ENCODE peak calls at places on chromosomes 11 and 22, in eight cellular contexts. F, D, R, T, K, X, U and O are unnamed samples.

GRCh38 chr11:43503417-43503816 is 144.7 kb downstream of the TTC17 start:
- DNase-seq in R (no peak), F (no peak), X (no peak), T (no peak), D (no peak), U (no peak), K (no peak), O (no peak)

GRCh38 chr22:25903294-25903693 is 161.3 kb downstream of the MYO18B start:
- DNase-seq in T (no peak), F (no peak), R (peak), X (peak), D (peak), U (no peak), K (peak), O (no peak)

GRCh38 chr11:112877561-112877960 is 83.7 kb upstream of the NCAM1 start:
- DNase-seq in U (no peak), F (no peak), R (peak), K (no peak), T (no peak), X (no peak), D (no peak), O (no peak)

GRCh38 chr22:37904572-37905533 is 1.2 kb upstream of the MICALL1 start:
- DNase-seq in F (peak), D (peak), R (peak), X (peak), T (no peak), K (no peak), U (peak), O (no peak)

GRCh38 chr11:113173023-113173594 is 141.3 kb upstream of the TTC12 start:
- DNase-seq in F (no peak), K (no peak), R (peak), T (no peak), X (no peak), D (no peak), U (no peak), O (peak)

GRCh38 chr11:89487016-89487415 is 4.2 kb downstream of the NOX4 start:
- DNase-seq in X (no peak), D (no peak), K (no peak), F (peak), U (no peak), T (no peak), R (no peak), O (no peak)

GRCh38 chr11:68664141-68664540 is 20.2 kb upstream of the GAL start:
- DNase-seq in R (no peak), U (no peak), T (no peak), K (no peak), X (no peak), F (no peak), D (no peak), O (no peak)

GRCh38 chr11:15108592-15109130 is 6.1 kb upstream of the INSC start:
- DNase-seq in D (no peak), F (no peak), T (no peak), U (no peak), X (no peak), R (no peak), K (no peak), O (no peak)

GRCh38 chr11:66317322-66317765 is 500 bp upstream of the CD248 start:
- DNase-seq in U (peak), R (peak), D (no peak), F (peak), X (no peak), K (no peak), T (no peak), O (no peak)

GRCh38 chr11:113877673-113878060 is 2.3 kb upstream of the USP28 start:
- DNase-seq in T (no peak), K (no peak), X (no peak), F (peak), R (no peak), U (no peak), D (no peak), O (no peak)

GRCh38 chr22:29664731-29665130 is 55.1 kb upstream of the CABP7 start:
- DNase-seq in T (no peak), F (no peak), X (no peak), R (no peak), U (no peak), D (no peak), K (no peak), O (no peak)

GRCh38 chr11:47104337-47104950 is 72.2 kb downstream of the ARFGAP2 start:
- DNase-seq in D (no peak), X (no peak), R (no peak), U (no peak), F (no peak), K (peak), T (no peak), O (no peak)

GRCh38 chr22:29388759-29389090 is 355 bp upstream of the AP1B1 start:
- DNase-seq in F (no peak), T (no peak), D (no peak), K (no peak), X (no peak), U (no peak), R (no peak), O (no peak)

GRCh38 chr22:21860640-21861039 is 6.8 kb downstream of the MAPK1 start:
- DNase-seq in U (no peak), R (no peak), X (no peak), D (peak), T (no peak), F (no peak), K (no peak), O (no peak)

GRCh38 chr11:88553204-88553603 is 215.7 kb upstream of the CTSC start:
- DNase-seq in R (no peak), D (no peak), F (no peak), K (no peak), U (no peak), X (no peak), T (no peak), O (no peak)

GRCh38 chr11:130781906-130782305 is 134.4 kb downstream of the SNX19 start:
- DNase-seq in R (no peak), F (peak), X (no peak), K (no peak), U (no peak), T (no peak), D (no peak), O (no peak)

GRCh38 chr11:116534270-116534975 is 238.4 kb downstream of the BUD13 start:
- DNase-seq in X (no peak), T (no peak), F (no peak), D (no peak), R (no peak), K (no peak), U (no peak), O (no peak)

GRCh38 chr11:86138958-86139357 is 70.1 kb upstream of the PICALM start:
- DNase-seq in K (no peak), T (peak), R (no peak), F (no peak), X (no peak), U (no peak), D (no peak), O (no peak)

GRCh38 chr11:9535189-9535781 is 38.2 kb upstream of the WEE1 start:
- DNase-seq in F (peak), U (peak), T (peak), R (peak), D (peak), X (peak), K (peak), O (no peak)
- TF ChIP-seq POLR2AphosphoS5 in F (no peak), U (no peak), T (no peak), R (no peak), D (no peak), X (no peak), K (no peak), O (no peak)

GRCh38 chr11:36010010-36010740 is 66.3 kb downstream of the LDLRAD3 start:
- DNase-seq in U (no peak), T (no peak), R (no peak), F (no peak), K (no peak), D (no peak), X (no peak), O (no peak)
- H3K9ac ChIP-seq in U (no peak), T (no peak), R (peak), F (peak), K (no peak), D (no peak), X (no peak), O (no peak)

GRCh38 chr22:42937164-42937854 is 77.6 kb downstream of the PACSIN2 start:
- DNase-seq in D (peak), X (peak), F (no peak), T (no peak), K (no peak), R (no peak), U (no peak), O (no peak)
- TF ChIP-seq POLR2AphosphoS5 in D (no peak), X (no peak), F (no peak), T (peak), K (no peak), R (no peak), U (no peak), O (no peak)

DNA sequence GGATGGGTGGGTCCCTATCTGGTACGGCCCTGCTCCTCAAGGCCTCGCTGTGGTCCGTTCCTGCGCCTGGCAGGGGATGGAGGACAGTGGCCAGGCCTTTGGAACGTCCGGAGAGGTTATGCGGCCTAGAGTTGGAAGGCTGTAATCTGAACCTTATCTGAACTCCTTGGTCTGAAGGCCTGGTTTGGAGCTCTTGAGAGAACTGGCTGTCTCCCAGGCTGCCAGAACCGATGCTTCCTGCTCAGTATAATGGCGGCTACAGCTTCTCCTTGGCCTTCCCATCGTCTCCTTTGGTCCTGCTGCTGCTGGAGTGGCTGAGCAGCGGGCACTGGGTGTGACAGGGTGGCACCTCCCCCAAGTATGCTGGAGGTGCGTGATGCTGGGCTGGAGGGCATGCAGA is 72.8 kb downstream of the FLI1 start:
- DNase-seq in D (no peak), X (no peak), U (no peak), R (no peak), T (no peak), K (no peak), F (no peak), O (no peak)
- H3K9ac ChIP-seq in D (no peak), X (no peak), U (no peak), R (no peak), T (no peak), K (no peak), F (no peak), O (no peak)

GRCh38 chr11:16792426-16792825 is 54.0 kb downstream of the C11orf58 start:
- DNase-seq in X (no peak), U (no peak), R (no peak), D (no peak), T (no peak), F (peak), K (no peak), O (no peak)

GRCh38 chr11:16790484-16791240 is 52.2 kb downstream of the C11orf58 start:
- DNase-seq in T (no peak), X (no peak), K (no peak), D (no peak), F (no peak), U (no peak), R (no peak), O (no peak)

GRCh38 chr11:16793009-16793408 is 54.6 kb downstream of the C11orf58 start:
- DNase-seq in T (no peak), F (no peak), U (no peak), K (no peak), X (no peak), R (no peak), D (no peak), O (no peak)

GRCh38 chr11:16789560-16790483 is 51.4 kb downstream of the C11orf58 start:
- DNase-seq in U (no peak), D (no peak), X (no peak), K (no peak), T (no peak), F (no peak), R (no peak), O (no peak)

DNA sequence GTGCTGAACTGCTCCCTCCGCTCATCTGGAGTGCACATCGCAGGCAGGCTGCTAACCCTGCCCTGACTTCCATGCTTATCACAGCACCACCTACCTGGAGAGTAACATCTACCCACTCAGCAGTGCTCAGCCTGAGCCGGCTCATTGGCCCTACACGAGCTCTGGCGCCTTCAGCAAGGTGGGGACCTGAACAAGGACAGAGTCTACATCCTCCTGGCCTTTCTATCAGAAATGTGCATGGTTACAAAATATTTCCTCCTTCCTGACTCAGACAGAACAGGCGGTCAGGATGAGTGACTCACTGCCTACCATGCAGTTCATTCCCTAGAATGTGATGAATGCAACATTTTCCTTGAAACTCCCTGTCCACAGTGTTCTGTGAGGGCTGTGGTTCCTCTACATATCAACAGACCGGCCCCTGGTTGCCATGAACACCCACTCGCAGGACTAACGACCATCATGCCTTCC is 53.1 kb downstream of the C11orf58 start:
- DNase-seq in U (peak), F (peak), D (no peak), R (no peak), X (peak), T (no peak), K (no peak), O (no peak)
- TF ChIP-seq POLR2AphosphoS5 in U (no peak), F (peak), D (no peak), R (peak), X (no peak), T (no peak), K (no peak), O (no peak)

GRCh38 chr22:19986011-19986409 is 30.6 kb downstream of the ARVCF start:
- DNase-seq in K (no peak), D (no peak), T (no peak), R (no peak), U (no peak), F (no peak), X (no peak), O (no peak)

GRCh38 chr22:19983701-19984100 is 32.9 kb downstream of the ARVCF start:
- DNase-seq in X (no peak), U (no peak), D (no peak), R (no peak), T (no peak), F (no peak), K (no peak), O (no peak)

GRCh38 chr22:19982991-19983578 is 33.5 kb downstream of the ARVCF start:
- DNase-seq in U (no peak), X (no peak), T (no peak), D (no peak), F (no peak), K (no peak), R (no peak), O (no peak)

GRCh38 chr22:19984851-19985811 is 31.5 kb downstream of the ARVCF start:
- DNase-seq in R (no peak), D (no peak), U (no peak), F (no peak), X (no peak), K (no peak), T (no peak), O (no peak)

DNA sequence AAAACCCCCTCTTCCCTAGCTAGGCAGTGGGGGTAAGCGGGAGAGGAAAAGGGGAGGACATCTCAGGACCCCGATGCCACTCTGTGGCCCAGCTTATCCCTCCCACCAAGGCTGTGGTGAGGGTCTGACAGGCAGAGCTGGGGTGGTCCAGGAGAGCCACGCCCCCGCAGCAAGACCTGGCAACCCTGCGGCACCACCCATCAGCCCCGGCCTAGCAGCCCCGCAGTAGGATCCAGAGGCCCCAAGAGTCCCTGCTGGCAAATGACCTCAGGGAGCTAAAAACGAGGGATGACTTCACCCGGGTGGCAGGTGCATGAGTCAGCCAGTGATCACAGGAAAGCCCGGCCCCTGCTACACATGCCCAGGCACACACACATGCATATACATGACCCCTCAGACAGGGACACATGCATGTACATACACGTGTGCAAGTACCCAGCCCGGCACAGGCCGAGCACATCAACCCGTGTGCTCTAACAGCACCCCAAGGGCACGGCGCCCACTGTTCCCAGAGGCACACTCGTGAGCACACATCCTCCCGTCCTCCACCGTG is 32.3 kb downstream of the ARVCF start:
- DNase-seq in D (peak), K (no peak), T (no peak), U (no peak), F (peak), X (peak), R (no peak), O (no peak)
- H3K9ac ChIP-seq in D (peak), K (no peak), T (no peak), U (no peak), F (peak), X (peak), R (peak), O (no peak)

GRCh38 chr22:22884888-22885840 is 2.5 kb upstream of the IGLL5 start:
- DNase-seq in R (no peak), U (no peak), F (no peak), K (no peak), X (no peak), T (no peak), D (peak), O (no peak)
- TF ChIP-seq POLR2AphosphoS5 in R (no peak), U (no peak), F (no peak), K (no peak), X (no peak), T (no peak), D (no peak), O (no peak)